ENCODE peak calls at places on chromosomes 11 and 22, in four cellular contexts. A is stimulated activated CD4-positive, alpha-beta T cell treated with anti-CD3 and anti-CD28 coated beads, Interleukin-4, amount 100 ng/mL, for 24 hours; W is NCI-H1092; S is activated CD8-positive, alpha-beta memory T cell treated with anti-CD3 and anti-CD28 coated beads for 24 hours. O is an unnamed sample.

GRCh38 chr11:116182356-116182966 is 590.3 kb downstream of the BUD13 start:
- DNase-seq in A (no peak), S (no peak), W (no peak), O (no peak)

GRCh38 chr11:85643255-85643654 is 4.5 kb upstream of the TMEM126A start:
- DNase-seq in S (no peak), W (no peak), A (no peak), O (no peak)

GRCh38 chr11:116879789-116880402 is 42.5 kb upstream of the APOA1 start:
- DNase-seq in W (peak; percentile 63), A (peak; percentile 31), S (no peak), O (no peak)

GRCh38 chr22:46551321-46551720 is 13.9 kb upstream of the CELSR1 start:
- DNase-seq in S (no peak), A (no peak), W (no peak), O (no peak)

GRCh38 chr11:4087551-4087950 is 7.0 kb upstream of the RRM1 start:
- DNase-seq in S (no peak), A (no peak), W (no peak), O (no peak)

GRCh38 chr22:31212783-31213626 is 907 bp downstream of the LIMK2 start:
- DNase-seq in W (no peak), S (peak; percentile 59), A (no peak), O (no peak)

GRCh38 chr11:60165946-60166345 is 16.9 kb downstream of the MS4A6A start:
- DNase-seq in S (no peak), W (no peak), A (no peak), O (no peak)

GRCh38 chr11:88623536-88623935 is 286.0 kb upstream of the CTSC start:
- DNase-seq in S (no peak), W (no peak), A (no peak), O (no peak)

GRCh38 chr11:69054397-69055211 is 5.9 kb downstream of the TPCN2 start:
- DNase-seq in W (no peak), S (no peak), A (no peak), O (no peak)

GRCh38 chr11:2933376-2934056 is 4.3 kb upstream of the PHLDA2 start:
- DNase-seq in S (no peak), A (peak; percentile 38), W (no peak), O (no peak)

GRCh38 chr11:79404325-79404724 is 36.5 kb downstream of the TENM4 start:
- DNase-seq in W (no peak), A (no peak), S (no peak), O (no peak)

GRCh38 chr22:49091451-49091850 is 736.2 kb downstream of the BRD1 start:
- DNase-seq in S (no peak), W (no peak), A (no peak), O (no peak)

GRCh38 chr11:1092919-1093318 is 18.2 kb downstream of the MUC2 start:
- DNase-seq in A (no peak), W (no peak), S (no peak), O (no peak)

GRCh38 chr11:69317401-69318092 is 23.6 kb downstream of the MYEOV start:
- DNase-seq in W (no peak), A (no peak), S (no peak), O (no peak)

GRCh38 chr11:100732949-100733348 is 45.9 kb downstream of the ARHGAP42 start:
- DNase-seq in A (no peak), S (no peak), W (no peak), O (no peak)

GRCh38 chr11:43408277-43408676 is 49.6 kb downstream of the TTC17 start:
- DNase-seq in A (no peak), S (no peak), W (no peak), O (no peak)

GRCh38 chr11:102564110-102564509 is 33.6 kb upstream of the MMP7 start:
- DNase-seq in S (no peak), A (no peak), W (no peak), O (no peak)

GRCh38 chr11:60763692-60764369 is 7.2 kb downstream of the MS4A15 start:
- DNase-seq in S (no peak), A (no peak), W (peak; percentile 48), O (no peak)

GRCh38 chr11:12674936-12675696 is 895 bp downstream of the TEAD1 start:
- DNase-seq in A (no peak), W (peak; percentile 43), S (no peak), O (no peak)

GRCh38 chr22:22395230-22395629 is 113.3 kb downstream of the ZNF280B start:
- DNase-seq in W (no peak), S (no peak), A (no peak), O (peak; percentile 48)

GRCh38 chr11:102727890-102728289 is 3.1 kb upstream of the MMP8 start:
- DNase-seq in W (no peak), A (no peak), S (no peak), O (no peak)